ENCODE peak calls at places on chromosomes 4 and X, in eight cellular contexts. E, V, A, T, N, C, B and I are unnamed samples.
A peak's percentile ranks its signal among the peaks of the same experiment; 100 is the strongest.

GRCh38 chrX:44733931-44734330 is 109.9 kb upstream of the DUSP21 start:
- DNase-seq in A (no peak), C (no peak), B (no peak), V (no peak), E (no peak), T (no peak), N (peak; percentile 3), I (no peak)

GRCh38 chr4:69800599-69800998 is 40.2 kb upstream of the SULT1B1 start:
- DNase-seq in C (no peak), A (peak; percentile 4), E (peak; percentile 61), N (peak; percentile 73), T (peak; percentile 47), V (no peak), B (no peak), I (no peak)

GRCh38 chr4:150581611-150582010 is 340 bp upstream of the MAB21L2 start:
- DNase-seq in B (peak; percentile 30), A (no peak), E (no peak), C (no peak), T (peak; percentile 57), N (no peak), V (no peak), I (peak; percentile 34)

GRCh38 chrX:20374866-20375530 is 108.3 kb upstream of the RPS6KA3 start:
- DNase-seq in B (no peak), C (no peak), E (no peak), N (no peak), T (no peak), A (no peak), V (peak; percentile 59), I (no peak)

GRCh38 chrX:20151689-20152088 is 10.1 kb upstream of the EIF1AX start:
- DNase-seq in E (no peak), N (no peak), V (no peak), C (no peak), A (no peak), T (no peak), B (no peak), I (no peak)

GRCh38 chr4:1299301-1299860 is 9.7 kb downstream of the MAEA start:
- DNase-seq in B (peak; percentile 3), V (no peak), E (no peak), N (no peak), A (no peak), C (no peak), T (no peak), I (no peak)

GRCh38 chr4:31793907-31794306 is 1073.7 kb downstream of the PCDH7 start:
- DNase-seq in V (no peak), E (no peak), B (no peak), T (peak; percentile 2), C (no peak), N (no peak), A (no peak), I (no peak)

GRCh38 chr4:81314196-81314896 is 99.3 kb upstream of the PRKG2 start:
- DNase-seq in B (peak; percentile 84), E (peak; percentile 93), N (peak; percentile 68), A (no peak), T (peak; percentile 91), V (no peak), C (no peak), I (peak; percentile 75)

GRCh38 chr4:17285747-17286146 is 226.1 kb downstream of the QDPR start:
- DNase-seq in E (no peak), A (no peak), C (no peak), T (no peak), N (no peak), V (no peak), B (no peak), I (no peak)

GRCh38 chr4:82491251-82491960 is 61.0 kb downstream of the ENOPH1 start:
- DNase-seq in V (no peak), C (no peak), N (no peak), B (no peak), E (no peak), T (no peak), A (no peak), I (no peak)

GRCh38 chrX:35890699-35891098 is 28.8 kb upstream of the CFAP47 start:
- DNase-seq in C (no peak), B (no peak), E (no peak), V (peak; percentile 46), A (peak; percentile 2), N (no peak), T (peak; percentile 41), I (no peak)

GRCh38 chr4:48262926-48263325 is 6.7 kb downstream of the TEC start:
- DNase-seq in N (peak; percentile 13), A (no peak), T (no peak), B (no peak), E (peak; percentile 60), V (no peak), C (no peak), I (no peak)

GRCh38 chr4:26081795-26082498 is 167.9 kb downstream of the SMIM20 start:
- DNase-seq in C (no peak), V (peak; percentile 32), N (peak; percentile 40), E (no peak), B (no peak), T (peak; percentile 61), A (peak; percentile 35), I (no peak)

GRCh38 chrX:68947882-68948605 is 119.2 kb downstream of the EFNB1 start:
- DNase-seq in T (no peak), C (no peak), A (no peak), B (no peak), E (peak; percentile 17), V (no peak), N (peak; percentile 33), I (no peak)

GRCh38 chr4:142126890-142127497 is 490.6 kb downstream of the IL15 start:
- DNase-seq in V (peak; percentile 31), B (no peak), T (peak; percentile 85), C (no peak), E (peak; percentile 42), N (peak; percentile 79), A (peak; percentile 32), I (peak; percentile 58)

GRCh38 chrX:63250253-63250868 is 100.8 kb downstream of the SPIN4 start:
- DNase-seq in V (peak; percentile 61), B (no peak), C (no peak), N (peak; percentile 89), E (peak; percentile 45), A (peak; percentile 10), T (peak; percentile 84), I (peak; percentile 56)

GRCh38 chr4:3045500-3045850 is 28.9 kb downstream of the HTT-AS start:
- DNase-seq in E (no peak), T (peak; percentile 72), C (peak; percentile 43), V (no peak), B (peak; percentile 64), N (peak; percentile 64), A (no peak), I (no peak)
- TF ChIP-seq CTCF in E (no peak), T (no peak), C (no peak), V (no peak), B (no peak), N (no peak), A (no peak), I (no peak)

DNA sequence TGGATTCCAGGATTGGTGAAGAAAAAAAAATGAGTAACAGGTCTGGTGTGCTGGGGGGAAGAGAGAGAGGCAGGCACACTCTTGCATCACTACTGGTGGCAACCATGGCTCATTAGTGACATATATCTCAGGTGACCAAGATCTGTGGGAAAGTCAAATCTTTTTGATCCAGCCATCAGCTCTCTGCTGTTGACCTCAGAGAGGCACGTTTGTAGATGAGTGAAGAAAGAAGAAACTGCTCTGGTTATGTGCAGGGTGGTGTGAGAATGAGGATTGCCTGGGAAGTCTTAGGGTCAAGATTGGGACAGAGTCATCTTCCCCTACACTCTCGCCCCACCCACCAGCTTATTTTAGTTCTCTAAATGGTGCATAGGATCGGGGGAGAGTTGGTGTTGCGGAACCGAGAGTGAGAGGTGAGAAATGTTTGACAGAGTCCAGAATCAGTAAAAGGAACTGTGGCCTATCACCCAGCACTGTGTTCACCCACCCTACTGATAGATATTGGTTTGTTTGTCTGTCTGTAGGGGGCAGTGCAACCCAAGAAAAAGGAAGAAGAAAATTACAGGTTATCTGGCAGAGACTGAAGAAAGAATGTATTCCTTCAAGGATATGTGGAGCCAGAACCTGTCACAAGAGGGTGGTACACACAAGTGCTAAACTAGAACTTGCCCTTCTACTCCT is 21.9 kb downstream of the ARMCX6 start:
- DNase-seq in C (no peak), A (peak; percentile 15), E (peak; percentile 59), V (peak; percentile 17), B (no peak), N (peak; percentile 79), T (peak; percentile 82), I (peak; percentile 46)
- TF ChIP-seq CTCF in C (no peak), A (peak; percentile 22), E (peak; percentile 40), V (peak; percentile 61), B (peak; percentile 17), N (peak; percentile 65), T (peak; percentile 50), I (peak; percentile 63)

GRCh38 chr4:6681191-6681590 is 12.5 kb upstream of the S100P start:
- DNase-seq in V (no peak), T (no peak), N (no peak), E (no peak), A (no peak), C (no peak), B (peak; percentile 41), I (no peak)
- TF ChIP-seq CTCF in V (peak; percentile 75), T (no peak), N (peak; percentile 11), E (no peak), A (peak; percentile 19), C (no peak), B (no peak), I (no peak)

GRCh38 chr4:73922317-73922716 is 53.1 kb downstream of the CXCL1 start:
- DNase-seq in V (no peak), N (no peak), E (no peak), C (no peak), B (no peak), T (no peak), A (no peak), I (no peak)

GRCh38 chr4:73919691-73920090 is 50.5 kb downstream of the CXCL1 start:
- DNase-seq in T (no peak), B (no peak), N (peak; percentile 18), E (no peak), A (no peak), C (no peak), V (no peak), I (no peak)

GRCh38 chr4:73923631-73923937 is 54.4 kb downstream of the CXCL1 start:
- DNase-seq in B (no peak), C (no peak), V (no peak), T (no peak), A (no peak), E (no peak), N (no peak), I (no peak)

GRCh38 chr4:73918058-73918457 is 48.9 kb downstream of the CXCL1 start:
- DNase-seq in A (no peak), V (no peak), C (no peak), N (peak; percentile 17), B (no peak), E (no peak), T (no peak), I (no peak)

DNA sequence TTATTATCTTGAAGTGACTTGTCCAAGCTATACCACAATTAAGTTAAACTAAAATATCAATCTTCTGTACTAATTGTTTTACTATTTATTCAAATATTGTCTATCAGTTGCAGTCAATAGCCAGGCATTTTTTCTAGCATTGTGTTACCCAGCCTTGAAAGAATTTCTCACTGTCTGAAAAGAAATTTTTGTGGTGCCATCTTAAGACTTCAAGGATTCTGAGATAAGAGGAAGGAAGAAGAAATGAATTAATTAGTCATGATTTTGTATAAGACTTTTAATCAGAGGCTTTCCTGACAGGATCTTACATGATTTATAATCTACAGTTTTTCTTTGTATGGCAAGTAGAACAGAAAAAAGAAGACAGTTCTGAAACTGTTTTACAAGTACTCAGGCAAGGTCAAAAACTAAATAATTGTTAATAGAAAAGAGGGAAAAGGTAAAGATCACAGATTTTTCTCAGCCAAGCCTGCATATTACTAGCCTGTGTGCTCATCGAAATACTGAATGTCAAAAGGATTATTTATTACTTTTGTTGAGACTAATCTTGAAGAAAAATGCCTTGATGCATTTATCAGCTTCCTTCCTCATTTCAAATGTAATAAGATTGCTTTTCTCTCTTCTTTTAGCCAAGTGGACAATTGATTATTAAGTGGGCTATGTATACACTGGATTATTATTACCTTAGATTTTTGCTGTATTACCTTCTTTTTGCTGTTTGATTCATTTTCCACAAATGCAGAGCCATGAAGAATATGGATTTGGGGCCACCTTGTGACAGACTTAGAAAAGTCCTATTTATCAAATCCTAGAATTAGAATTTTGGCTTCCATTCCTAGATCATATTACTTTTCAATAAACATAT is 53.8 kb downstream of the CXCL1 start:
- DNase-seq in B (no peak), N (peak; percentile 58), T (peak; percentile 79), A (no peak), E (peak; percentile 37), C (no peak), V (no peak), I (no peak)
- TF ChIP-seq CTCF in B (no peak), N (peak; percentile 68), T (peak; percentile 45), A (peak; percentile 58), E (peak; percentile 39), C (no peak), V (no peak), I (peak; percentile 54)